ENCODE peak calls at places on chromosomes 6 and 20, in four cellular contexts. One of them, this sample, is unnamed. For H3K4me1, the result is how much of the 10 kb centered on the place peaks cover.

GRCh38 chr6:31952890-31953289 is 5.9 kb downstream of the NELFE start:
- DNase-seq in PC-9: no peak
- DNase-seq in HCT116: no peak
- DNase-seq in A549: no peak
- DNase-seq in this sample: no peak

GRCh38 chr6:35601331-35602132 is 87.2 kb downstream of the FKBP5 start:
- DNase-seq in PC-9: peak
- DNase-seq in HCT116: peak
- DNase-seq in A549: peak
- DNase-seq in this sample: peak

GRCh38 chr20:37382539-37383120 is 36.7 kb downstream of the SRC start:
- DNase-seq in PC-9: no peak
- DNase-seq in HCT116: no peak
- DNase-seq in A549: no peak
- DNase-seq in this sample: no peak

GRCh38 chr20:43695571-43695970 is 28.7 kb downstream of the MYBL2 start:
- DNase-seq in PC-9: peak
- DNase-seq in HCT116: no peak
- DNase-seq in A549: no peak
- DNase-seq in this sample: no peak

GRCh38 chr6:11475019-11475418 is 62.5 kb upstream of the TMEM170B start:
- DNase-seq in PC-9: no peak
- DNase-seq in HCT116: no peak
- DNase-seq in A549: no peak
- DNase-seq in this sample: no peak

GRCh38 chr6:162372092-162372491 is 355.5 kb downstream of the PRKN start:
- DNase-seq in PC-9: no peak
- DNase-seq in HCT116: no peak
- DNase-seq in A549: no peak
- DNase-seq in this sample: no peak

GRCh38 chr6:150336299-150336698 is 32.5 kb upstream of the IYD start:
- DNase-seq in PC-9: peak
- DNase-seq in HCT116: peak
- DNase-seq in A549: no peak
- DNase-seq in this sample: no peak

GRCh38 chr6:157411368-157411767 is 30.4 kb downstream of the ZDHHC14 start:
- DNase-seq in PC-9: no peak
- DNase-seq in HCT116: no peak
- DNase-seq in A549: no peak
- DNase-seq in this sample: no peak

GRCh38 chr20:43658068-43658722 is 8.7 kb upstream of the MYBL2 start:
- DNase-seq in PC-9: peak
- DNase-seq in HCT116: no peak
- DNase-seq in A549: peak
- DNase-seq in this sample: no peak

GRCh38 chr6:129890164-129890563 is 29.0 kb upstream of the TMEM244 start:
- DNase-seq in PC-9: no peak
- DNase-seq in HCT116: no peak
- DNase-seq in A549: no peak
- DNase-seq in this sample: no peak

GRCh38 chr6:138110229-138110628 is 3.0 kb upstream of the PERP start:
- DNase-seq in PC-9: peak
- DNase-seq in HCT116: no peak
- DNase-seq in A549: no peak
- DNase-seq in this sample: no peak

GRCh38 chr6:70375882-70376281 is 37.4 kb upstream of the FAM135A start:
- DNase-seq in PC-9: no peak
- DNase-seq in HCT116: peak
- DNase-seq in A549: no peak
- DNase-seq in this sample: no peak

GRCh38 chr6:149264629-149265028 is 52.9 kb upstream of the TAB2 start:
- DNase-seq in PC-9: no peak
- DNase-seq in HCT116: no peak
- DNase-seq in A549: no peak
- DNase-seq in this sample: no peak

GRCh38 chr20:64108731-64109389 is 1.5 kb upstream of the NPBWR2 start:
- DNase-seq in PC-9: peak
- DNase-seq in HCT116: no peak
- DNase-seq in A549: no peak
- DNase-seq in this sample: no peak

GRCh38 chr6:143536461-143536865 is 24.9 kb upstream of the FUCA2 start:
- DNase-seq in PC-9: no peak
- DNase-seq in HCT116: no peak
- DNase-seq in A549: no peak
- DNase-seq in this sample: no peak

GRCh38 chr6:104108587-104108986 is 751.1 kb downstream of the HACE1 start:
- DNase-seq in PC-9: no peak
- DNase-seq in HCT116: no peak
- DNase-seq in A549: no peak
- DNase-seq in this sample: no peak

GRCh38 chr6:75611702-75612375 is 10.2 kb downstream of the SENP6 start:
- DNase-seq in PC-9: no peak
- DNase-seq in HCT116: no peak
- DNase-seq in A549: no peak
- DNase-seq in this sample: no peak

GRCh38 chr20:18739785-18740184 is 73.8 kb upstream of the SCP2D1 start:
- DNase-seq in PC-9: no peak
- DNase-seq in HCT116: no peak
- DNase-seq in A549: no peak
- DNase-seq in this sample: no peak

GRCh38 chr6:152605342-152605741 is 31.8 kb downstream of the SYNE1 start:
- DNase-seq in PC-9: no peak
- DNase-seq in HCT116: no peak
- DNase-seq in A549: no peak
- DNase-seq in this sample: no peak

GRCh38 chr20:34062651-34063482 is 49.2 kb downstream of the EIF2S2 start:
- DNase-seq in PC-9: no peak
- DNase-seq in HCT116: no peak
- DNase-seq in A549: no peak
- DNase-seq in this sample: no peak

GRCh38 chr20:62449951-62450815 is 22.8 kb upstream of the RBBP8NL start:
- DNase-seq in PC-9: no peak
- DNase-seq in HCT116: no peak
- DNase-seq in A549: peak
- DNase-seq in this sample: no peak

GRCh38 chr6:23316131-23316530 is 746.8 kb downstream of the HDGFL1 start:
- DNase-seq in PC-9: no peak
- DNase-seq in HCT116: no peak
- DNase-seq in A549: no peak
- DNase-seq in this sample: no peak

GRCh38 chr6:31173406-31173805 is 2.9 kb upstream of the POU5F1 start:
- DNase-seq in PC-9: no peak
- DNase-seq in HCT116: no peak
- DNase-seq in A549: no peak
- DNase-seq in this sample: no peak

GRCh38 chr20:12936020-12936419 is 72.8 kb upstream of the SPTLC3 start:
- DNase-seq in PC-9: no peak
- DNase-seq in HCT116: no peak
- DNase-seq in A549: no peak
- DNase-seq in this sample: no peak

GRCh38 chr20:38129893-38130609 is 35.0 kb downstream of the TGM2 start:
- DNase-seq in PC-9: no peak
- DNase-seq in HCT116: no peak
- DNase-seq in A549: no peak
- DNase-seq in this sample: no peak

GRCh38 chr6:21679761-21680265 is 86.3 kb downstream of the SOX4 start:
- DNase-seq in PC-9: peak
- DNase-seq in HCT116: no peak
- DNase-seq in A549: peak
- DNase-seq in this sample: no peak

GRCh38 chr20:62771396-62772102 is 24.7 kb upstream of the MRGBP start:
- DNase-seq in PC-9: no peak
- DNase-seq in HCT116: no peak
- DNase-seq in A549: no peak
- DNase-seq in this sample: no peak

GRCh38 chr6:114344971-114345274 is 2.1 kb upstream of the HS3ST5 start:
- DNase-seq in PC-9: no peak
- DNase-seq in HCT116: no peak
- DNase-seq in A549: no peak
- DNase-seq in this sample: no peak

GRCh38 chr6:104325341-104326172 is 534.2 kb downstream of the HACE1 start:
- DNase-seq in PC-9: peak
- DNase-seq in HCT116: peak
- DNase-seq in A549: peak
- DNase-seq in this sample: no peak

GRCh38 chr6:37570801-37571200 is 71.1 kb upstream of the CCDC167 start:
- DNase-seq in PC-9: no peak
- DNase-seq in HCT116: no peak
- DNase-seq in A549: no peak
- DNase-seq in this sample: no peak

GRCh38 chr20:43916073-43916874 is 1.6 kb downstream of the TOX2 start:
- DNase-seq in PC-9: no peak
- DNase-seq in HCT116: no peak
- DNase-seq in A549: no peak
- DNase-seq in this sample: no peak

GRCh38 chr6:44721954-44722578 is 334.6 kb downstream of the CDC5L start:
- DNase-seq in PC-9: no peak
- DNase-seq in HCT116: no peak
- DNase-seq in A549: no peak
- DNase-seq in this sample: no peak

GRCh38 chr6:8027965-8028651 is 36.1 kb downstream of the BLOC1S5 start:
- DNase-seq in PC-9: no peak
- DNase-seq in HCT116: no peak
- DNase-seq in A549: no peak
- DNase-seq in this sample: no peak

DNA sequence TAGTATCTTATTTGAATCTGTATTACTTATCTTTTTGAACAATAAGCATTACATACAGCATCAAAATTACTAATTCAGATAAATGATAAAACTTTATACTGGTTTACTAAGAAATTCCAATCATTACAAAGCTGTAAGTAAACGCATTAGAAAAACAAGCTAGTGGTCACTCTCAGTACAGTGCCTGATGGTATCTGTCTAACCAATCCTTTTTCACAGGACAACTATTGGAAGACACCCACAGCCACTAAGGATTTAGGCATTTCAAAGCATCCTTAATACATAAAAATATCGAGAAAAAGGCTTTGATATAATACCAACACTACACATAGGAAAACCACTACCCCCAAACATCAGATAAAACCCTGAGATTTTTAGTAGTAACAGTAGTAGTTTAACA is 2.6 kb downstream of the CD164 start:
- DNase-seq in PC-9: no peak
- DNase-seq in HCT116: no peak
- DNase-seq in A549: no peak
- DNase-seq in this sample: no peak
- H3K4me1 ChIP-seq in PC-9: under half
- H3K4me1 ChIP-seq in HCT116: under half
- H3K4me1 ChIP-seq in A549: under half
- H3K4me1 ChIP-seq in this sample: under half

GRCh38 chr6:108781419-108782110 is 66.7 kb upstream of the ARMC2 start:
- DNase-seq in PC-9: no peak
- DNase-seq in HCT116: no peak
- DNase-seq in A549: no peak
- DNase-seq in this sample: no peak

GRCh38 chr6:108780784-108781183 is 67.4 kb upstream of the ARMC2 start:
- DNase-seq in PC-9: no peak
- DNase-seq in HCT116: no peak
- DNase-seq in A549: no peak
- DNase-seq in this sample: no peak

GRCh38 chr6:108785653-108786052 is 62.6 kb upstream of the ARMC2 start:
- DNase-seq in PC-9: no peak
- DNase-seq in HCT116: no peak
- DNase-seq in A549: no peak
- DNase-seq in this sample: no peak

GRCh38 chr6:108779521-108779920 is 68.7 kb upstream of the ARMC2 start:
- DNase-seq in PC-9: no peak
- DNase-seq in HCT116: no peak
- DNase-seq in A549: no peak
- DNase-seq in this sample: no peak

GRCh38 chr6:108782231-108783041 is 65.8 kb upstream of the ARMC2 start:
- DNase-seq in PC-9: peak
- DNase-seq in HCT116: peak
- DNase-seq in A549: peak
- DNase-seq in this sample: peak
- H3K27ac ChIP-seq in PC-9: peak
- H3K27ac ChIP-seq in HCT116: peak
- H3K27ac ChIP-seq in A549: peak
- H3K27ac ChIP-seq in this sample: peak

GRCh38 chr20:32206383-32207210 is 946 bp downstream of the PLAGL2 start:
- DNase-seq in PC-9: peak
- DNase-seq in HCT116: no peak
- DNase-seq in A549: no peak
- DNase-seq in this sample: no peak
- H3K4me1 ChIP-seq in PC-9: under half
- H3K4me1 ChIP-seq in HCT116: under half
- H3K4me1 ChIP-seq in A549: under half
- H3K4me1 ChIP-seq in this sample: under half

DNA sequence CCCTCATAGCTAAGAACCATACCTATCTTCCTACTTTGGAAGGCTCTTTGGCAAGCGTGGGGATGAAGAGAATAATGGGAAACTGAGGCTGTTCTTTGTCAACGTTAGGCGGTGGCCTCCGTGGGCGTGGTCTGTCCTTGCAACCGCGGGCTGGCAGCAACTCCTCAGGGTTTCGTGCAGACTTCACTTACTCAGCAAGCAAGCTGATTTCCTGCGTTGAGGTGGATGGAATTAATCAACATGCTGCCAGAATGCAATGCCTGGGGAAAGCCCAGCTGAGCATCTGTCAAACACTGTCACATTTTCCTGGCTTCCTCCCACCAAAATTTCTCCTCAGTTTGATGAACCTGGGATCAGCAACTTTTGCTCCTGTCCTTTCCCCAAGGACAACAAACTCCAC is 9.2 kb upstream of the IL17F start:
- DNase-seq in PC-9: no peak
- DNase-seq in HCT116: no peak
- DNase-seq in A549: no peak
- DNase-seq in this sample: no peak
- H3K27ac ChIP-seq in PC-9: no peak
- H3K27ac ChIP-seq in HCT116: no peak
- H3K27ac ChIP-seq in A549: no peak
- H3K27ac ChIP-seq in this sample: no peak

GRCh38 chr6:169978615-169979161 is 227.3 kb downstream of the ERMARD start:
- DNase-seq in PC-9: no peak
- DNase-seq in HCT116: no peak
- DNase-seq in A549: no peak
- DNase-seq in this sample: no peak

GRCh38 chr6:169981969-169982368 is 230.5 kb downstream of the ERMARD start:
- DNase-seq in PC-9: no peak
- DNase-seq in HCT116: no peak
- DNase-seq in A549: no peak
- DNase-seq in this sample: no peak

GRCh38 chr6:169981568-169981967 is 230.1 kb downstream of the ERMARD start:
- DNase-seq in PC-9: no peak
- DNase-seq in HCT116: no peak
- DNase-seq in A549: no peak
- DNase-seq in this sample: no peak

GRCh38 chr6:169981051-169981450 is 229.6 kb downstream of the ERMARD start:
- DNase-seq in PC-9: no peak
- DNase-seq in HCT116: no peak
- DNase-seq in A549: no peak
- DNase-seq in this sample: no peak

GRCh38 chr6:169979873-169980440 is 228.5 kb downstream of the ERMARD start:
- DNase-seq in PC-9: no peak
- DNase-seq in HCT116: no peak
- DNase-seq in A549: no peak
- DNase-seq in this sample: no peak
- H3K4me1 ChIP-seq in PC-9: under half
- H3K4me1 ChIP-seq in HCT116: under half
- H3K4me1 ChIP-seq in A549: under half
- H3K4me1 ChIP-seq in this sample: under half

GRCh38 chr6:163808871-163809270 is 394.4 kb downstream of the QKI start:
- DNase-seq in PC-9: no peak
- DNase-seq in HCT116: no peak
- DNase-seq in A549: no peak
- DNase-seq in this sample: no peak
- H3K27ac ChIP-seq in PC-9: no peak
- H3K27ac ChIP-seq in HCT116: no peak
- H3K27ac ChIP-seq in A549: no peak
- H3K27ac ChIP-seq in this sample: no peak